ENCODE peak calls at places on chromosomes 3 and 15, in ten cellular contexts. D, A, U, Z, E, J, C, F, O and W are unnamed samples.

GRCh38 chr3:48129921-48130320 is 58.3 kb downstream of the CDC25A start:
- DNase-seq in D (no peak), A (no peak), U (no peak), Z (no peak), E (no peak), J (no peak), C (no peak), F (no peak), O (no peak), W (no peak)

GRCh38 chr3:124407260-124407659 is 323.0 kb upstream of the UMPS start:
- DNase-seq in D (no peak), A (no peak), U (no peak), Z (no peak), E (no peak), J (no peak), C (no peak), F (no peak), O (no peak), W (no peak)

GRCh38 chr15:34126522-34126921 is 24.6 kb downstream of the PGBD4 start:
- DNase-seq in D (no peak), A (no peak), U (no peak), Z (no peak), E (no peak), J (no peak), C (no peak), F (no peak), O (peak; percentile 7), W (no peak)

GRCh38 chr15:101501703-101502373 is 12.3 kb upstream of the PCSK6 start:
- DNase-seq in D (peak; percentile 59), A (peak; percentile 30), U (no peak), Z (peak; percentile 54), E (peak; percentile 59), J (no peak), C (peak; percentile 84), F (peak; percentile 19), O (peak; percentile 81), W (peak; percentile 43)

GRCh38 chr3:108130247-108130646 is 39.4 kb upstream of the CD47 start:
- DNase-seq in D (no peak), A (no peak), U (no peak), Z (no peak), E (no peak), J (no peak), C (no peak), F (no peak), O (no peak), W (no peak)

GRCh38 chr3:62950227-62950626 is 75.0 kb upstream of the CADPS start:
- DNase-seq in D (no peak), A (no peak), U (no peak), Z (no peak), E (no peak), J (no peak), C (no peak), F (no peak), O (no peak), W (no peak)

GRCh38 chr15:85988741-85989140 is 90.9 kb upstream of the AGBL1 start:
- DNase-seq in D (no peak), A (no peak), U (no peak), Z (no peak), E (no peak), J (no peak), C (no peak), F (no peak), O (no peak), W (no peak)

GRCh38 chr15:22980189-22981136 is at the start of gene CYFIP1:
- DNase-seq in D (peak; percentile 7), A (peak; percentile 66), U (no peak), Z (peak; percentile 90), E (peak; percentile 55), J (peak; percentile 82), C (peak; percentile 95), F (no peak), O (peak; percentile 85), W (no peak)

GRCh38 chr3:171028025-171028778 is 1.7 kb upstream of the SLC2A2 start:
- DNase-seq in D (peak; percentile 14), A (peak; percentile 15), U (no peak), Z (peak; percentile 53), E (peak; percentile 64), J (peak; percentile 91), C (peak; percentile 65), F (peak; percentile 7), O (peak; percentile 56), W (no peak)

GRCh38 chr3:128053614-128054013 is 1.4 kb downstream of the SEC61A1 start:
- DNase-seq in D (no peak), A (no peak), U (no peak), Z (no peak), E (no peak), J (no peak), C (no peak), F (no peak), O (no peak), W (no peak)

GRCh38 chr3:121757087-121757811 is 7.7 kb upstream of the GOLGB1 start:
- DNase-seq in D (no peak), A (no peak), U (no peak), Z (no peak), E (no peak), J (no peak), C (no peak), F (no peak), O (no peak), W (no peak)

GRCh38 chr3:138062626-138063025 is 52.7 kb downstream of the CLDN18 start:
- DNase-seq in D (no peak), A (no peak), U (no peak), Z (no peak), E (no peak), J (peak; percentile 64), C (no peak), F (no peak), O (no peak), W (no peak)

GRCh38 chr3:65836047-65836446 is 202.7 kb downstream of the MAGI1 start:
- DNase-seq in D (no peak), A (no peak), U (no peak), Z (no peak), E (no peak), J (no peak), C (no peak), F (no peak), O (no peak), W (no peak)

GRCh38 chr3:165254812-165255211 is 58.6 kb upstream of the SLITRK3 start:
- DNase-seq in D (no peak), A (peak; percentile 33), U (no peak), Z (no peak), E (no peak), J (peak; percentile 49), C (peak; percentile 0), F (no peak), O (peak; percentile 50), W (no peak)

GRCh38 chr15:26443321-26443720 is 329.5 kb downstream of the GABRB3 start:
- DNase-seq in D (no peak), A (no peak), U (no peak), Z (no peak), E (no peak), J (no peak), C (no peak), F (no peak), O (no peak), W (no peak)

GRCh38 chr15:85030301-85031049 is 48.8 kb downstream of the PDE8A start:
- DNase-seq in D (no peak), A (no peak), U (no peak), Z (no peak), E (no peak), J (no peak), C (no peak), F (no peak), O (no peak), W (no peak)

GRCh38 chr3:46953265-46954010 is 23.1 kb downstream of the CCDC12 start:
- DNase-seq in D (peak; percentile 20), A (no peak), U (no peak), Z (no peak), E (no peak), J (no peak), C (no peak), F (no peak), O (no peak), W (peak; percentile 50)

GRCh38 chr3:51974963-51975856 is at the start of gene ABHD14A:
- DNase-seq in D (peak; percentile 79), A (peak; percentile 68), U (peak; percentile 71), Z (peak; percentile 83), E (peak; percentile 76), J (peak; percentile 63), C (peak; percentile 92), F (peak; percentile 78), O (peak; percentile 88), W (peak; percentile 76)

GRCh38 chr3:37910666-37911400 is 49.2 kb downstream of the CTDSPL start:
- DNase-seq in D (no peak), A (no peak), U (no peak), Z (no peak), E (no peak), J (no peak), C (no peak), F (no peak), O (no peak), W (no peak)

GRCh38 chr3:195170521-195170920 is 100.4 kb downstream of the XXYLT1 start:
- DNase-seq in D (no peak), A (no peak), U (no peak), Z (no peak), E (no peak), J (no peak), C (no peak), F (no peak), O (no peak), W (no peak)

GRCh38 chr3:58164199-58164879 is 46.4 kb downstream of the DNASE1L3 start:
- DNase-seq in D (no peak), A (no peak), U (no peak), Z (peak; percentile 82), E (no peak), J (peak; percentile 26), C (peak; percentile 89), F (no peak), O (no peak), W (no peak)